ENCODE peak calls at places on chromosomes 3 and 15, in four cellular contexts. U is activated T-cell treated with anti-CD3 and anti-CD28 coated beads, Interleukin-2, amount 50 U/mL, for 72 hours; E is neural crest cell; P is stimulated activated CD8-positive, alpha-beta memory T cell treated with anti-CD3 and anti-CD28 coated beads, Interleukin-4, amount 100 ng/mL, for 24 hours. L is an unnamed sample.

GRCh38 chr15:58463815-58464697 is 32.3 kb downstream of the LIPC start:
- DNase-seq in U (no peak), E (no peak), P (no peak), L (peak; percentile 29)

GRCh38 chr3:177286034-177286433 is 88.8 kb upstream of the TBL1XR1 start:
- DNase-seq in U (no peak), E (no peak), P (no peak), L (no peak)

GRCh38 chr15:37480482-37480881 is 380.1 kb upstream of the MEIS2 start:
- DNase-seq in U (no peak), E (no peak), P (no peak), L (no peak)

GRCh38 chr15:56047354-56047753 is 53.9 kb upstream of the NEDD4 start:
- DNase-seq in U (no peak), E (no peak), P (no peak), L (no peak)

GRCh38 chr15:77028451-77029165 is 33.7 kb downstream of the PSTPIP1 start:
- DNase-seq in U (no peak), E (no peak), P (no peak), L (no peak)

GRCh38 chr3:147409143-147410121 is at the start of gene ZIC1:
- DNase-seq in U (no peak), E (no peak), P (no peak), L (peak; percentile 59)

GRCh38 chr15:49045691-49046112 is 544 bp downstream of the SECISBP2L start:
- DNase-seq in U (no peak), E (no peak), P (no peak), L (peak; percentile 43)

GRCh38 chr3:139758654-139759291 is 81.0 kb upstream of the NMNAT3 start:
- DNase-seq in U (no peak), E (no peak), P (no peak), L (peak; percentile 94)

GRCh38 chr3:27591811-27592210 is 107.6 kb upstream of the SLC4A7 start:
- DNase-seq in U (peak; percentile 7), E (no peak), P (no peak), L (peak; percentile 61)

GRCh38 chr3:108118038-108118727 is 27.4 kb upstream of the CD47 start:
- DNase-seq in U (peak; percentile 38), E (no peak), P (no peak), L (no peak)

GRCh38 chr15:39575180-39575579 is 5.7 kb upstream of the THBS1 start:
- DNase-seq in U (no peak), E (no peak), P (no peak), L (no peak)

GRCh38 chr3:177069514-177070329 is 127.6 kb downstream of the TBL1XR1 start:
- DNase-seq in U (no peak), E (no peak), P (no peak), L (peak; percentile 53)

GRCh38 chr3:135752851-135753250 is 212.7 kb upstream of the PPP2R3A start:
- DNase-seq in U (no peak), E (no peak), P (no peak), L (no peak)

L was measured in astrocyte.